ENCODE peak calls at places on chromosomes 3 and 15, in six cellular contexts. Z, A, D, I, G and C are unnamed samples.

GRCh38 chr3:149566296-149566945 is 91.4 kb downstream of the WWTR1 start:
- DNase-seq in Z (no peak), A (peak; percentile 74), D (no peak), I (no peak), G (no peak), C (no peak)

GRCh38 chr15:84034831-84035753 is 200.5 kb upstream of the GOLGA6L4 start:
- DNase-seq in Z (peak; percentile 7), A (peak; percentile 38), D (peak; percentile 51), I (no peak), G (peak; percentile 24), C (peak; percentile 59)

GRCh38 chr3:152202976-152203626 is 65.6 kb upstream of the MBNL1 start:
- DNase-seq in Z (no peak), A (no peak), D (no peak), I (no peak), G (no peak), C (no peak)

GRCh38 chr3:189457201-189457607 is 174.0 kb upstream of the TP63 start:
- DNase-seq in Z (no peak), A (peak; percentile 71), D (no peak), I (no peak), G (peak; percentile 76), C (no peak)

GRCh38 chr3:46222435-46223161 is 14.5 kb upstream of the CCR1 start:
- DNase-seq in Z (no peak), A (no peak), D (no peak), I (no peak), G (no peak), C (no peak)

GRCh38 chr15:34366271-34367043 is 539 bp downstream of the LPCAT4 start:
- DNase-seq in Z (no peak), A (peak; percentile 56), D (peak; percentile 90), I (no peak), G (peak; percentile 39), C (peak; percentile 66)

GRCh38 chr3:195240171-195240701 is 30.7 kb downstream of the XXYLT1 start:
- DNase-seq in Z (no peak), A (no peak), D (no peak), I (peak; percentile 58), G (no peak), C (no peak)

GRCh38 chr15:38069001-38069400 is 134.6 kb downstream of the TMCO5A start:
- DNase-seq in Z (no peak), A (peak; percentile 82), D (no peak), I (no peak), G (peak; percentile 81), C (peak; percentile 95)

GRCh38 chr15:92623435-92623834 is 32.1 kb downstream of the FAM174B start:
- DNase-seq in Z (no peak), A (no peak), D (no peak), I (no peak), G (no peak), C (no peak)

GRCh38 chr3:21894459-21895083 is 143.6 kb upstream of the ZNF385D start:
- DNase-seq in Z (no peak), A (peak; percentile 13), D (peak; percentile 37), I (no peak), G (peak; percentile 59), C (no peak)

GRCh38 chr3:114319453-114319852 is 25.6 kb downstream of the TIGIT start:
- DNase-seq in Z (peak; percentile 77), A (peak; percentile 86), D (peak; percentile 55), I (no peak), G (peak; percentile 67), C (peak; percentile 30)

GRCh38 chr3:16211176-16211904 is 36.9 kb downstream of the GALNT15 start:
- DNase-seq in Z (no peak), A (no peak), D (no peak), I (no peak), G (no peak), C (no peak)

GRCh38 chr3:40741729-40742128 is 217.0 kb downstream of the ZNF621 start:
- DNase-seq in Z (no peak), A (peak; percentile 4), D (no peak), I (no peak), G (peak; percentile 62), C (no peak)

GRCh38 chr3:52429031-52429430 is 15.9 kb downstream of the SEMA3G start:
- DNase-seq in Z (no peak), A (no peak), D (no peak), I (no peak), G (no peak), C (no peak)

GRCh38 chr15:96409231-96410138 is 79.0 kb downstream of the NR2F2 start:
- DNase-seq in Z (no peak), A (no peak), D (peak; percentile 21), I (no peak), G (no peak), C (no peak)

GRCh38 chr3:43015572-43016512 is 36.7 kb downstream of the GASK1A start:
- DNase-seq in Z (no peak), A (no peak), D (no peak), I (no peak), G (no peak), C (no peak)

GRCh38 chr15:77546050-77546501 is 86.6 kb downstream of the LINGO1 start:
- DNase-seq in Z (peak; percentile 59), A (peak; percentile 88), D (peak; percentile 64), I (no peak), G (peak; percentile 59), C (no peak)

GRCh38 chr3:164791263-164791662 is 287.0 kb downstream of the SI start:
- DNase-seq in Z (no peak), A (no peak), D (no peak), I (no peak), G (no peak), C (no peak)

GRCh38 chr15:59611277-59612260 is at the start of gene GCNT3:
- DNase-seq in Z (no peak), A (peak; percentile 8), D (no peak), I (no peak), G (peak; percentile 9), C (no peak)

DNA sequence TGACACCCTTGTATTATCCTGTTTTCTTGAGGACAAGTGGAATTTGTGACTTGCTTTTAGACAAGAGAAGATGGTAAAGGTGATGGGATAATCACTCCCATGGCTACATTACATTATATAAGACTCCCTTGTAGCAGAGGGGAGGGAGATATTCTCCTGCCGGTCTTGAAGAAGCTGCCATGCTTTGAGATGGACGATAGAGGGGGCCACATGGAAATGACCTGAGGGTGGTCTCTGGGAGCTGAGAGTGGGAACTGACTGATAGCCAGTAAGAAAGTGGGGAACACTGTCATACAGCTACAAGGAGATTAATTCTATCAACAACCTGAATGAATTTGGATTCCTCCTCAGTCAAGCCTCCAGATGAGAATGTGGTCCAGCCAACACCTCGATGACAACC is 540.1 kb downstream of the NTRK3 start:
- DNase-seq in Z (no peak), A (no peak), D (no peak), I (no peak), G (no peak), C (no peak)
- TF ChIP-seq CTCF in Z (no peak), A (no peak), D (no peak), I (no peak), G (no peak), C (no peak)

DNA sequence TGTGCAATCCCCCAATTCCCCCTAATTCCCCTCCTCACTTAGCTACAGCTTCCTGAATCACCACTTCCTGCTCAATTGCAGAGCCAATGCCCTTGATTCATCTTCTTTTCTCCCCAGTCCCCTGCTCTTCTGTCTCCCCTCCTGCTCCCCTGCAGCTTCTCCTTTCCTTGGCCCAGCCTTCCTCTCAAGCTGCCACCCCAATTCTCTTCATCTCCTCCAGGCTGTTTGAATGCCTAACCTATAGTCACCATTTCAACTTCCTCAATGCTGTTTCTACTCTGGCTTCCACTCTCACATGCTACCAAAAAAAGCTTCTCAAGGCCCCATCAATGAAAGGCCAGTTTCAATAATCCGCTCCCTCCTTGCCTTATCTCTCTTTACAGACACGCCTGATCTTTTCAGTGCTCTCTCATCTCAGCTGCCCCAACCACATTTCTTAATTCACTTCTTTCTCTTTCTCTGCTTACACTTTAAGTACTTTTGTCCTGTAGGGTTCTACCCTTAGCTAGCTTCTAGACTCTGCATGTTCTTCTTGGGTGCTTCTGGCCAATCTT is 212.2 kb upstream of the GPR149 start:
- DNase-seq in Z (no peak), A (no peak), D (no peak), I (no peak), G (no peak), C (no peak)
- H3K4me3 ChIP-seq in Z (no peak overlapping the region), A (no peak overlapping the region), D (no peak overlapping the region), I (no peak overlapping the region), G (no peak overlapping the region), C (no peak overlapping the region)

DNA sequence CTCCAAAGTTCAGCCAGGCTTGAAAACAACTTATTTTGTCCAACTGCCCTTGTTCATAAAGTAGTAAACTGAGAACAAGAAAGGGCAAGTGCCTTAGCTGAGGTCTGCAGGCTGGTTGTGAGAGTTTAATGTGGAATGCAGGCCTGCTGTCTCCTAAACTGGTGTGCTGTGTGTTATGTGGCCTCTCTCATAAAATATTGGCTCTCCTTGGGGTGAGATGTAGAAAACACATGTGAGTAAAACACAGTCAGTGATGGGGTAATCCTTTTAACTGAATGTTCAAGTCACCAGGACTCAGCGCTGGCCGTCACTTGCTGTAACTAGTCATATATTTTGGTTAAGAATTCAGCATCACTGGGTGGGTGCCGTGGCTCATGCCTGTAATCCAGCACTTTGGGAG is 7.1 kb upstream of the ST6GAL1 start:
- DNase-seq in Z (no peak), A (no peak), D (no peak), I (no peak), G (no peak), C (no peak)
- TF ChIP-seq CTCF in Z (no peak), A (no peak), D (no peak), I (no peak), G (no peak), C (no peak)

DNA sequence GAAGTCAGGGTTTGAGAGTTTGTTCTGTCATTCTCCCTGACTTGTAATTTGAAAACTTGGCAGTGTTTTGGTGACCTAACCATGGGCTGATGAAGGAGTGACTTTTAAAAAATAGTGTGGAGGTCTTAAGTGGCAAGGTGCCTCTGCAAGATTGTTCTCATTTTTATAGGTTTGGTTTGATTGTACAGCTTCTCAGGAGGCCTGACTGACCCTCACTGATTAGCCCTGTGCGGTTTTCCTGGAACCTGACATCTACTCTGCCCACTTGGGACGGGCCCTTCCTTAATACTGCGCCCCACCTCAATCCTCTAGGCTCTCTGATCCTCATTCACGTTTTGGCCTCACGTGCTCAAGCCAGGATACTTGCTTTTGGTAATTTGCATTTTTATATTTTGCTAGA is 2.8 kb downstream of the UBE2E1 start:
- DNase-seq in Z (no peak), A (no peak), D (no peak), I (no peak), G (no peak), C (no peak)
- H3K4me3 ChIP-seq in Z (no peak overlapping the region), A (peak overlapping the region; percentile 83), D (peak overlapping the region; percentile 98), I (no peak overlapping the region), G (no peak overlapping the region), C (peak overlapping the region; percentile 91)